ENCODE peak calls at places on chromosome 7, in seven cellular contexts. One of them, this sample, is unnamed. For H3K9me3, the result is how much of the 10 kb centered on the place peaks cover.

GRCh38 chr7:141785711-141786552 is 4.1 kb upstream of the TAS2R5 start:
- DNase-seq in K562: peak
- DNase-seq in H1: no peak
- DNase-seq in A549: peak
- DNase-seq in tibial nerve: no peak
- DNase-seq in stomach: no peak
- DNase-seq in ovary: no peak
- DNase-seq in this sample: peak

GRCh38 chr7:90532231-90532929 is 62.9 kb downstream of the PTTG1IP2 start:
- DNase-seq in stomach: no peak
- DNase-seq in ovary: no peak
- DNase-seq in K562: no peak
- DNase-seq in tibial nerve: no peak
- DNase-seq in A549: no peak
- DNase-seq in H1: no peak
- DNase-seq in this sample: no peak

GRCh38 chr7:33702511-33703054 is 202.8 kb upstream of the BMPER start:
- DNase-seq in K562: no peak
- DNase-seq in tibial nerve: no peak
- DNase-seq in H1: no peak
- DNase-seq in A549: no peak
- DNase-seq in ovary: no peak
- DNase-seq in stomach: no peak
- DNase-seq in this sample: no peak

GRCh38 chr7:71535616-71536015 is 403.7 kb downstream of the GALNT17 start:
- DNase-seq in A549: no peak
- DNase-seq in ovary: no peak
- DNase-seq in K562: no peak
- DNase-seq in H1: no peak
- DNase-seq in tibial nerve: no peak
- DNase-seq in stomach: no peak
- DNase-seq in this sample: no peak

GRCh38 chr7:27953361-27953760 is 213.4 kb downstream of the TAX1BP1 start:
- DNase-seq in stomach: no peak
- DNase-seq in A549: no peak
- DNase-seq in H1: no peak
- DNase-seq in K562: no peak
- DNase-seq in ovary: no peak
- DNase-seq in tibial nerve: no peak
- DNase-seq in this sample: no peak

GRCh38 chr7:147199868-147200267 is 1083.3 kb downstream of the CNTNAP2 start:
- DNase-seq in A549: no peak
- DNase-seq in K562: no peak
- DNase-seq in tibial nerve: no peak
- DNase-seq in H1: no peak
- DNase-seq in ovary: no peak
- DNase-seq in stomach: no peak
- DNase-seq in this sample: no peak

GRCh38 chr7:11579141-11579540 is 252.9 kb downstream of the THSD7A start:
- DNase-seq in tibial nerve: no peak
- DNase-seq in K562: no peak
- DNase-seq in A549: no peak
- DNase-seq in stomach: no peak
- DNase-seq in H1: no peak
- DNase-seq in ovary: no peak
- DNase-seq in this sample: no peak

GRCh38 chr7:144818516-144818915 is 17.3 kb downstream of the TPK1 start:
- DNase-seq in H1: no peak
- DNase-seq in K562: no peak
- DNase-seq in ovary: no peak
- DNase-seq in A549: no peak
- DNase-seq in tibial nerve: no peak
- DNase-seq in stomach: no peak
- DNase-seq in this sample: no peak

GRCh38 chr7:47435889-47436312 is 146.0 kb downstream of the TNS3 start:
- DNase-seq in A549: peak
- DNase-seq in tibial nerve: peak
- DNase-seq in stomach: peak
- DNase-seq in H1: peak
- DNase-seq in K562: peak
- DNase-seq in ovary: peak
- DNase-seq in this sample: peak

GRCh38 chr7:158030071-158030470 is 557.6 kb downstream of the PTPRN2 start:
- DNase-seq in ovary: no peak
- DNase-seq in tibial nerve: no peak
- DNase-seq in stomach: no peak
- DNase-seq in A549: no peak
- DNase-seq in K562: no peak
- DNase-seq in H1: no peak
- DNase-seq in this sample: no peak

GRCh38 chr7:149816267-149816751 is 21.9 kb upstream of the ZNF862 start:
- DNase-seq in tibial nerve: no peak
- DNase-seq in ovary: no peak
- DNase-seq in K562: no peak
- DNase-seq in H1: no peak
- DNase-seq in stomach: no peak
- DNase-seq in A549: no peak
- DNase-seq in this sample: peak

GRCh38 chr7:45407730-45408406 is 166.3 kb upstream of the ADCY1 start:
- DNase-seq in K562: peak
- DNase-seq in ovary: no peak
- DNase-seq in tibial nerve: no peak
- DNase-seq in A549: no peak
- DNase-seq in H1: peak
- DNase-seq in stomach: no peak
- DNase-seq in this sample: peak

GRCh38 chr7:88480901-88481300 is 174.2 kb upstream of the STEAP4 start:
- DNase-seq in K562: no peak
- DNase-seq in A549: no peak
- DNase-seq in stomach: no peak
- DNase-seq in tibial nerve: peak
- DNase-seq in ovary: no peak
- DNase-seq in H1: no peak
- DNase-seq in this sample: no peak

DNA sequence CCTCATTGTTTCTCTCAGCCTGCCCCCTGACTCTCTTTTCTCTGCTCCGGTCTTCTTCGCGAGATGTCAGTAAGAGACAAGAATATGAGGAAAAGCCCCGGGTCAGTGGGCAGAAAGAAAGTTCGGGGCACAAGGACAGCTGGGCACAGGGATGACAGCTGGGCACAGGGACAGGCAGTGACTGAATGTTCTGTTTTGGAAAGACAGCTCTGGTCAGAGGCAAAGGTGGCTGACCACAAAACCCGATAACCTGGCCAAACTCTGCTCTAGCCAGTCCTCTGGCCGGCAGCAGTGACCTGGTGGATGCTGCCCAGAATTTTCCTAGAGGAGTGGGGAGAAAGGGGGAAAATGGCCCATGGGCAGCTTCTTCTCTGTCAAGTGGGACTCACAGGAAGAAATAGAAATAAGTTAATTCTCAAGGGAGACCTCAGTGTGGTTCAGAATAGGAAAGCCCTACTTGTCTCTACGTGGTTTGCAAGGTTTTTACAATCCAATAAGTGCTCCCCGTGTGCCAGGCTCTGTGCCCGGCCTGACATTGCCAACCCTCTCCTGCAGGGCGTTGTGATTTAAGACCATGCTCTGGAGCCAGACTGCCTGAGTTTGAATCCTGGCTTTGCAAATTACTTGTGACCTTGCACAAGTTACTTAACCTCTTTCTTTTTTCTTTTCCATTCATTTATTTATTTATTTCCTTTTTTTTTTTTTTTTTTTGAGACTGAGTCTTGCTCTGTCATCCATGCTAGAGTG is 110.6 kb upstream of the ZNF716 start:
- DNase-seq in H1: no peak
- DNase-seq in ovary: no peak
- DNase-seq in K562: no peak
- DNase-seq in A549: no peak
- DNase-seq in tibial nerve: no peak
- DNase-seq in stomach: no peak
- DNase-seq in this sample: no peak
- H3K9me3 ChIP-seq in H1: half or more
- H3K9me3 ChIP-seq in ovary: under half
- H3K9me3 ChIP-seq in K562: under half
- H3K9me3 ChIP-seq in A549: under half
- H3K9me3 ChIP-seq in tibial nerve: under half
- H3K9me3 ChIP-seq in stomach: under half
- H3K9me3 ChIP-seq in this sample: under half

DNA sequence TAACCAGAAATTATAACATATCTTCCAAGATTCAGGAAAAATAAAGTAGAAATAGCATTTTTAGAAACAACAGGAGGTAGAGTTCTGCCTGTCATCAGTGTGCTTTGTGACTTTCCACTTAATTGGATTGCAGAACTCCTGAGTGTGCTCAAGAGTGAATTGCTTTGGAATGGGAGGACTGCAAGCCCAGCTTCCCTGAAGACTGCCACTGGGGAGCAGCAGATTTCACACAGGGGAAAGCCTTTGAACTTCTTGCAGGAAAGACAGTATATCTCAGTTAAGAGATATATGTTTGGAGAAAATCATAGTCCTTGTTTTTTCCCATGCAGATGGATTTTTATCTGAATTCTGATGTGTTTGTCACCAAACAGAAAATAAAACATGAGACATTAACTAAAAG is 124.5 kb downstream of the TMEM168 start:
- DNase-seq in H1: no peak
- DNase-seq in ovary: no peak
- DNase-seq in stomach: no peak
- DNase-seq in K562: no peak
- DNase-seq in tibial nerve: no peak
- DNase-seq in A549: peak
- DNase-seq in this sample: no peak
- TF ChIP-seq CTCF in H1: peak
- TF ChIP-seq CTCF in ovary: no peak
- TF ChIP-seq CTCF in stomach: no peak
- TF ChIP-seq CTCF in K562: peak
- TF ChIP-seq CTCF in tibial nerve: no peak
- TF ChIP-seq CTCF in A549: no peak
- TF ChIP-seq CTCF in this sample: no peak

GRCh38 chr7:1873070-1873405 is 203.0 kb downstream of the ELFN1 start:
- DNase-seq in K562: no peak
- DNase-seq in A549: no peak
- DNase-seq in tibial nerve: no peak
- DNase-seq in ovary: no peak
- DNase-seq in stomach: no peak
- DNase-seq in H1: no peak
- DNase-seq in this sample: peak

GRCh38 chr7:1874522-1875389 is 204.7 kb downstream of the ELFN1 start:
- DNase-seq in stomach: no peak
- DNase-seq in A549: no peak
- DNase-seq in ovary: no peak
- DNase-seq in tibial nerve: no peak
- DNase-seq in K562: no peak
- DNase-seq in H1: no peak
- DNase-seq in this sample: no peak

GRCh38 chr7:1873421-1873820 is 203.3 kb downstream of the ELFN1 start:
- DNase-seq in H1: no peak
- DNase-seq in A549: no peak
- DNase-seq in ovary: no peak
- DNase-seq in K562: no peak
- DNase-seq in stomach: no peak
- DNase-seq in tibial nerve: no peak
- DNase-seq in this sample: peak

GRCh38 chr7:1873857-1874521 is 203.9 kb downstream of the ELFN1 start:
- DNase-seq in ovary: no peak
- DNase-seq in tibial nerve: no peak
- DNase-seq in stomach: no peak
- DNase-seq in A549: no peak
- DNase-seq in H1: no peak
- DNase-seq in K562: no peak
- DNase-seq in this sample: peak

GRCh38 chr7:1872191-1873069 is 202.4 kb downstream of the ELFN1 start:
- DNase-seq in ovary: no peak
- DNase-seq in tibial nerve: no peak
- DNase-seq in H1: no peak
- DNase-seq in K562: no peak
- DNase-seq in A549: no peak
- DNase-seq in stomach: no peak
- DNase-seq in this sample: no peak
- TF ChIP-seq EP300 in ovary: no peak
- TF ChIP-seq EP300 in tibial nerve: no peak
- TF ChIP-seq EP300 in H1: no peak
- TF ChIP-seq EP300 in K562: no peak
- TF ChIP-seq EP300 in A549: no peak
- TF ChIP-seq EP300 in stomach: no peak
- TF ChIP-seq EP300 in this sample: no peak

DNA sequence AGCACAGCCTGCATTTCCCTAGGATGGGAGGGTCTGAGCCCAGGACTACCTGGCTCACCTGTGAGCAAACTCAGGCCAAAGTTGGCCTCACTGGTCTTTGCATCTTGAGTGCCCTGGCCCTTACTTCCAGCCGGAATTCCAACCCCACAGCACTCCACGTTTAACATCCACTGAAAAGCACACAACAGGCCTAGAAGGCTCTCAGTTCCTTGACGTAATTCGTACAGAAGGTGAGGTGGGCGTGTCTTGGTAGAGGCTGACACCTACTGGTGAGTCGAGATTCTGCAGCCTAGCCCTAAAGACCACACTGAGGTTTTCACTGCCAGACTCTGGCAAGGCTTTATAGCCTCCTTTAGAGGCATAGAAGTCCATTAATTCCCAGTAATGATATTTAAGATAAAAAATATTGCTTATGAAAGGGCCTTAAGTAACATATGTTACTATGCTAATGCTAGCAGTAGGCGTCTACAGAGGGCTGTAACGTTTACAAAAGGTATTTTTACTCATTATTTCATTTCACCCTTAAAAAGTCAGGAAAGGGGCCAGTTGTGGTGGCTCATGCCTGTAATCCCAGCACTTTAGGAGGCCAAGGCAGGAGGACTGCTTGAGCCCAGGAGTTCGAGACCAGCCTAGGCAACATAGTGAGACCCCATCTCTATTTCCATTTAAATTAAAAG is 95.8 kb downstream of the HIP1 start:
- DNase-seq in tibial nerve: peak
- DNase-seq in ovary: no peak
- DNase-seq in stomach: peak
- DNase-seq in H1: no peak
- DNase-seq in A549: peak
- DNase-seq in K562: peak
- DNase-seq in this sample: no peak
- H3K9me3 ChIP-seq in tibial nerve: under half
- H3K9me3 ChIP-seq in ovary: under half
- H3K9me3 ChIP-seq in stomach: under half
- H3K9me3 ChIP-seq in H1: under half
- H3K9me3 ChIP-seq in A549: under half
- H3K9me3 ChIP-seq in K562: under half
- H3K9me3 ChIP-seq in this sample: under half

DNA sequence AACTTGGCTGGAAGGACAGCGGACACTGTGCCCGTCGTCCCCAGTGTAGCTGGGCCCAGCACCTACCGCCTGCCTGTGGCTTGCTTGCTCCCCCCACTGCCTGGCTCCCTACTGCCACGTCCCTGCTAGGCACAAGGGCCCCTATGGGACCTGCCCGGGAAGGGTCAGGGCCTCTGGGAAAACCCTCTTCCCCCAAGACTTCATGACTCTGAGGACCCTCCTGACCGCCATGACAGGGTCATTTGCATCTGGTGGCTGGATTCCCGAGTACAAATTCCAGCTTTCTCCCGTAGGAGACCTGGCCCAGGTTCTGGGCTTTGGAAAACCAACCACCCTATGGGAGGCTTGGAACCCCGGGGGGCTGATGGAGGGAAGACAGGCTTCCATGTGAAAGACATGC is 1.4 kb upstream of the MMD2 start:
- DNase-seq in tibial nerve: no peak
- DNase-seq in A549: no peak
- DNase-seq in stomach: no peak
- DNase-seq in K562: no peak
- DNase-seq in ovary: no peak
- DNase-seq in H1: no peak
- DNase-seq in this sample: no peak
- TF ChIP-seq CTCF in tibial nerve: no peak
- TF ChIP-seq CTCF in A549: no peak
- TF ChIP-seq CTCF in stomach: no peak
- TF ChIP-seq CTCF in K562: no peak
- TF ChIP-seq CTCF in ovary: no peak
- TF ChIP-seq CTCF in H1: no peak
- TF ChIP-seq CTCF in this sample: no peak

This sample was measured in upper lobe of left lung.